ENCODE peak calls at places on chromosome 2, in ten cellular contexts. F, U, J, B, T, W, X, R, V and K are unnamed samples.
A peak's percentile ranks its signal among the peaks of the same experiment; 100 is the strongest.

GRCh38 chr2:231399853-231400667 is 4.5 kb downstream of the B3GNT7 start:
- DNase-seq in F (no peak), U (no peak), J (peak; percentile 83), B (peak; percentile 41), T (no peak), W (no peak), X (no peak), R (peak; percentile 53), V (no peak), K (peak; percentile 80)

GRCh38 chr2:126666003-126666402 is 10.0 kb downstream of the GYPC start:
- DNase-seq in F (no peak), U (no peak), J (peak; percentile 52), B (no peak), T (no peak), W (no peak), X (no peak), R (no peak), V (no peak), K (no peak)

GRCh38 chr2:236776695-236777251 is 207.1 kb downstream of the ACKR3 start:
- DNase-seq in F (no peak), U (no peak), J (peak; percentile 84), B (no peak), T (no peak), W (peak; percentile 95), X (no peak), R (peak; percentile 74), V (no peak), K (no peak)

GRCh38 chr2:165793161-165793778 is 777 bp downstream of the GALNT3 start:
- DNase-seq in F (no peak), U (peak; percentile 40), J (peak; percentile 79), B (no peak), T (no peak), W (peak; percentile 74), X (peak; percentile 23), R (no peak), V (no peak), K (no peak)

GRCh38 chr2:148998162-148998830 is 40.2 kb upstream of the LYPD6B start:
- DNase-seq in F (no peak), U (no peak), J (no peak), B (no peak), T (no peak), W (no peak), X (no peak), R (no peak), V (no peak), K (no peak)

GRCh38 chr2:212730994-212731393 is 192.4 kb upstream of the ERBB4 start:
- DNase-seq in F (no peak), U (no peak), J (no peak), B (no peak), T (no peak), W (no peak), X (no peak), R (no peak), V (no peak), K (no peak)

GRCh38 chr2:239106314-239106908 is 258.5 kb downstream of the TWIST2 start:
- DNase-seq in F (no peak), U (peak; percentile 52), J (no peak), B (peak; percentile 43), T (peak; percentile 47), W (peak; percentile 56), X (no peak), R (peak; percentile 71), V (no peak), K (peak; percentile 90)

GRCh38 chr2:10043256-10043905 is at the start of gene KLF11:
- DNase-seq in F (peak; percentile 98), U (peak; percentile 89), J (peak; percentile 98), B (peak; percentile 73), T (peak; percentile 81), W (peak; percentile 81), X (peak; percentile 88), R (peak; percentile 97), V (peak; percentile 98), K (peak; percentile 94)

GRCh38 chr2:232894251-232894650 is 24.2 kb downstream of the SNORC start:
- DNase-seq in F (no peak), U (no peak), J (no peak), B (no peak), T (no peak), W (no peak), X (no peak), R (no peak), V (no peak), K (no peak)

GRCh38 chr2:40016151-40016885 is 237.3 kb upstream of the THUMPD2 start:
- DNase-seq in F (no peak), U (no peak), J (no peak), B (no peak), T (no peak), W (no peak), X (no peak), R (no peak), V (no peak), K (no peak)

GRCh38 chr2:64989126-64989981 is at the start of gene SLC1A4:
- DNase-seq in F (peak; percentile 96), U (peak; percentile 81), J (peak; percentile 99), B (peak; percentile 82), T (peak; percentile 30), W (peak; percentile 87), X (peak; percentile 85), R (peak; percentile 94), V (peak; percentile 97), K (peak; percentile 95)

DNA sequence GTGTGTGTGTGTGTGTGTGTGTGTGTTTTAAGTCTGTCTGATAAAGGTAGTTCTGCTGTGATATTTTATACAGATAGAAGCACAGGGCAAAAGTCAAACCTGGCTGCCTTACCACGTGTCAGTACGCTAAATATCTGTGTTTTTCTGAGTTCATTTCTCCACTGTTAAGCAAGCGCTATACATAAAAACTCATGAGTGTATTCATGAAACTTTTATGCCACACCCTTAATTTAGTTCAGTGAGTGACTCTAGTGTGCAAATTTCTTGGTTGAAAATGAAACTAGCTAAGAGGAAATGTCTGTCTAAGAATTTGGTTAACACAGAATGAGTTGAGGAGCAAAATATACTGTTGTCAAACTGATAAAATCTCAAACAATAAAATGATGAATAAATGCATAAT is 11.2 kb downstream of the CASP10 start:
- DNase-seq in F (no peak), U (no peak), J (no peak), B (no peak), T (no peak), W (no peak), X (no peak), R (no peak), V (no peak), K (no peak)
- H3K4me1 ChIP-seq in F (no peaks in the 10 kb centered on the region), U (no peaks in the 10 kb centered on the region), J (no peaks in the 10 kb centered on the region), B (peaks cover 41% of the 10 kb centered on the region), T (no peaks in the 10 kb centered on the region), W (no peaks in the 10 kb centered on the region), X (peaks cover 5% of the 10 kb centered on the region), R (no peaks in the 10 kb centered on the region), V (no peaks in the 10 kb centered on the region), K (no peaks in the 10 kb centered on the region)

GRCh38 chr2:190637903-190638618 is 10.8 kb upstream of the NAB1 start:
- DNase-seq in F (no peak), U (no peak), J (no peak), B (peak; percentile 45), T (no peak), W (peak; percentile 27), X (no peak), R (peak; percentile 48), V (no peak), K (peak; percentile 41)

GRCh38 chr2:190636362-190636761 is 12.5 kb upstream of the NAB1 start:
- DNase-seq in F (no peak), U (no peak), J (no peak), B (no peak), T (no peak), W (peak; percentile 88), X (no peak), R (peak; percentile 86), V (no peak), K (no peak)

GRCh38 chr2:190641469-190641868 is 7.4 kb upstream of the NAB1 start:
- DNase-seq in F (no peak), U (no peak), J (no peak), B (no peak), T (no peak), W (peak; percentile 73), X (no peak), R (peak; percentile 58), V (no peak), K (no peak)

GRCh38 chr2:190637331-190637734 is 11.6 kb upstream of the NAB1 start:
- DNase-seq in F (no peak), U (no peak), J (no peak), B (no peak), T (no peak), W (peak; percentile 90), X (no peak), R (peak; percentile 72), V (no peak), K (no peak)

GRCh38 chr2:190640124-190640523 is 8.8 kb upstream of the NAB1 start:
- DNase-seq in F (no peak), U (no peak), J (no peak), B (no peak), T (no peak), W (no peak), X (no peak), R (peak; percentile 57), V (no peak), K (no peak)
- H3K4me1 ChIP-seq in F (peaks cover 29% of the 10 kb centered on the region), U (no peaks in the 10 kb centered on the region), J (no peaks in the 10 kb centered on the region), B (peaks cover 18% of the 10 kb centered on the region), T (no peaks in the 10 kb centered on the region), W (peaks cover 10% of the 10 kb centered on the region), X (no peaks in the 10 kb centered on the region), R (peaks cover 28% of the 10 kb centered on the region), V (peaks cover 12% of the 10 kb centered on the region), K (no peaks in the 10 kb centered on the region)

GRCh38 chr2:71478806-71479205 is 25.4 kb downstream of the DYSF start:
- DNase-seq in F (peak; percentile 28), U (no peak), J (no peak), B (no peak), T (no peak), W (no peak), X (no peak), R (no peak), V (no peak), K (no peak)
- H3K4me1 ChIP-seq in F (no peaks in the 10 kb centered on the region), U (no peaks in the 10 kb centered on the region), J (no peaks in the 10 kb centered on the region), B (no peaks in the 10 kb centered on the region), T (peaks cover 8% of the 10 kb centered on the region), W (no peaks in the 10 kb centered on the region), X (no peaks in the 10 kb centered on the region), R (no peaks in the 10 kb centered on the region), V (no peaks in the 10 kb centered on the region), K (no peaks in the 10 kb centered on the region)

GRCh38 chr2:202036601-202037037 is 3.0 kb downstream of the FZD7 start:
- DNase-seq in F (peak; percentile 75), U (no peak), J (no peak), B (no peak), T (no peak), W (peak; percentile 65), X (no peak), R (no peak), V (peak; percentile 72), K (no peak)

GRCh38 chr2:202035941-202036372 is 2.3 kb downstream of the FZD7 start:
- DNase-seq in F (peak; percentile 77), U (no peak), J (no peak), B (no peak), T (no peak), W (peak; percentile 56), X (no peak), R (no peak), V (peak; percentile 77), K (no peak)

GRCh38 chr2:202039278-202040100 is 5.8 kb downstream of the FZD7 start:
- DNase-seq in F (no peak), U (peak; percentile 67), J (no peak), B (no peak), T (no peak), W (peak; percentile 40), X (no peak), R (no peak), V (no peak), K (no peak)

GRCh38 chr2:202037086-202037485 is 3.4 kb downstream of the FZD7 start:
- DNase-seq in F (peak; percentile 77), U (no peak), J (no peak), B (no peak), T (no peak), W (peak; percentile 61), X (no peak), R (no peak), V (no peak), K (no peak)

GRCh38 chr2:202038471-202039277 is 5.0 kb downstream of the FZD7 start:
- DNase-seq in F (no peak), U (peak; percentile 67), J (no peak), B (no peak), T (no peak), W (peak; percentile 75), X (no peak), R (no peak), V (no peak), K (peak; percentile 20)
- H3K4me1 ChIP-seq in F (peaks cover 40% of the 10 kb centered on the region), U (peaks cover 15% of the 10 kb centered on the region), J (no peaks in the 10 kb centered on the region), B (peaks cover 21% of the 10 kb centered on the region), T (peaks cover 7% of the 10 kb centered on the region), W (peaks cover 8% of the 10 kb centered on the region), X (no peaks in the 10 kb centered on the region), R (peaks cover 43% of the 10 kb centered on the region), V (peaks cover 8% of the 10 kb centered on the region), K (peaks cover 8% of the 10 kb centered on the region)